ENCODE peak calls at places on chromosomes 3 and 15, in four cellular contexts. One of them, this sample, is unnamed.

GRCh38 chr3:134650431-134651346 is at the start of gene KY:
- DNase-seq in HL-60: peak; percentile 24
- DNase-seq in GM12878: no peak
- DNase-seq in K562: no peak
- DNase-seq in this sample: peak; percentile 32

GRCh38 chr15:47194718-47195117 is 522.6 kb upstream of the SEMA6D start:
- DNase-seq in HL-60: no peak
- DNase-seq in GM12878: no peak
- DNase-seq in K562: no peak
- DNase-seq in this sample: no peak

GRCh38 chr3:49017646-49017977 is 768 bp downstream of the DALRD3 start:
- DNase-seq in HL-60: peak; percentile 69
- DNase-seq in GM12878: no peak
- DNase-seq in K562: peak; percentile 38
- DNase-seq in this sample: no peak

GRCh38 chr3:79490165-79491028 is 277.4 kb downstream of the ROBO1 start:
- DNase-seq in HL-60: no peak
- DNase-seq in GM12878: no peak
- DNase-seq in K562: no peak
- DNase-seq in this sample: no peak

GRCh38 chr3:62665627-62666433 is 209.4 kb downstream of the CADPS start:
- DNase-seq in HL-60: no peak
- DNase-seq in GM12878: peak; percentile 2
- DNase-seq in K562: peak; percentile 36
- DNase-seq in this sample: no peak

GRCh38 chr15:67941643-67942315 is 101.9 kb upstream of the RNU6-1 start:
- DNase-seq in HL-60: no peak
- DNase-seq in GM12878: no peak
- DNase-seq in K562: peak; percentile 17
- DNase-seq in this sample: no peak

GRCh38 chr3:159928071-159928491 is 60.6 kb upstream of the IL12A start:
- DNase-seq in HL-60: no peak
- DNase-seq in GM12878: no peak
- DNase-seq in K562: no peak
- DNase-seq in this sample: no peak

GRCh38 chr3:127770671-127771370 is 51.5 kb downstream of the MGLL start:
- DNase-seq in HL-60: peak; percentile 60
- DNase-seq in GM12878: no peak
- DNase-seq in K562: no peak
- DNase-seq in this sample: no peak

GRCh38 chr3:40432793-40433192 is 24.3 kb upstream of the RPL14 start:
- DNase-seq in HL-60: no peak
- DNase-seq in GM12878: no peak
- DNase-seq in K562: peak; percentile 37
- DNase-seq in this sample: no peak

GRCh38 chr15:40441736-40442531 is 1.2 kb downstream of the BAHD1 start:
- DNase-seq in HL-60: no peak
- DNase-seq in GM12878: no peak
- DNase-seq in K562: peak; percentile 67
- DNase-seq in this sample: no peak

GRCh38 chr15:25508369-25509002 is 69.7 kb upstream of the UBE3A start:
- DNase-seq in HL-60: peak; percentile 3
- DNase-seq in GM12878: no peak
- DNase-seq in K562: peak; percentile 55
- DNase-seq in this sample: no peak

GRCh38 chr15:26841941-26842340 is 24.9 kb upstream of the GABRA5 start:
- DNase-seq in HL-60: no peak
- DNase-seq in GM12878: no peak
- DNase-seq in K562: no peak
- DNase-seq in this sample: no peak

GRCh38 chr3:178845446-178846118 is 226.0 kb downstream of the ZMAT3 start:
- DNase-seq in HL-60: no peak
- DNase-seq in GM12878: no peak
- DNase-seq in K562: no peak
- DNase-seq in this sample: no peak

GRCh38 chr15:73797366-73798158 is 44.4 kb upstream of the INSYN1 start:
- DNase-seq in HL-60: no peak
- DNase-seq in GM12878: no peak
- DNase-seq in K562: no peak
- DNase-seq in this sample: no peak

GRCh38 chr3:192079098-192079497 is 618.1 kb downstream of the PYDC2 start:
- DNase-seq in HL-60: no peak
- DNase-seq in GM12878: no peak
- DNase-seq in K562: no peak
- DNase-seq in this sample: no peak

GRCh38 chr3:46958469-46959168 is 17.9 kb downstream of the CCDC12 start:
- DNase-seq in HL-60: no peak
- DNase-seq in GM12878: no peak
- DNase-seq in K562: no peak
- DNase-seq in this sample: no peak

GRCh38 chr3:5026046-5026362 is 46.8 kb downstream of the BHLHE40 start:
- DNase-seq in HL-60: no peak
- DNase-seq in GM12878: no peak
- DNase-seq in K562: no peak
- DNase-seq in this sample: no peak

GRCh38 chr3:9870978-9871377 is 9.1 kb downstream of the CIDEC start:
- DNase-seq in HL-60: no peak
- DNase-seq in GM12878: no peak
- DNase-seq in K562: no peak
- DNase-seq in this sample: no peak

GRCh38 chr3:170868577-170869239 is 1.3 kb downstream of the RPL22L1 start:
- DNase-seq in HL-60: no peak
- DNase-seq in GM12878: no peak
- DNase-seq in K562: no peak
- DNase-seq in this sample: no peak

GRCh38 chr15:79682285-79682684 is 214.5 kb downstream of the MTHFS start:
- DNase-seq in HL-60: no peak
- DNase-seq in GM12878: no peak
- DNase-seq in K562: no peak
- DNase-seq in this sample: no peak

GRCh38 chr3:138195491-138195890 is 8.4 kb downstream of the ARMC8 start:
- DNase-seq in HL-60: no peak
- DNase-seq in GM12878: no peak
- DNase-seq in K562: no peak
- DNase-seq in this sample: no peak

GRCh38 chr15:90031231-90031791 is 30.2 kb downstream of the ZNF710 start:
- DNase-seq in HL-60: no peak
- DNase-seq in GM12878: peak; percentile 95
- DNase-seq in K562: no peak
- DNase-seq in this sample: peak; percentile 54

GRCh38 chr3:179949428-179949827 is 87.3 kb downstream of the PEX5L start:
- DNase-seq in HL-60: no peak
- DNase-seq in GM12878: no peak
- DNase-seq in K562: no peak
- DNase-seq in this sample: no peak

GRCh38 chr3:196631655-196632032 is 7.8 kb upstream of the NRROS start:
- DNase-seq in HL-60: no peak
- DNase-seq in GM12878: no peak
- DNase-seq in K562: peak; percentile 46
- DNase-seq in this sample: no peak

GRCh38 chr15:69926011-69926410 is 171.7 kb downstream of the TLE3 start:
- DNase-seq in HL-60: no peak
- DNase-seq in GM12878: no peak
- DNase-seq in K562: no peak
- DNase-seq in this sample: no peak

GRCh38 chr3:169771651-169772529 is 1.3 kb upstream of the MYNN start:
- DNase-seq in HL-60: peak; percentile 56
- DNase-seq in GM12878: peak; percentile 90
- DNase-seq in K562: peak; percentile 36
- DNase-seq in this sample: no peak

GRCh38 chr15:77457619-77458265 is 37.1 kb downstream of the HMG20A start:
- DNase-seq in HL-60: no peak
- DNase-seq in GM12878: no peak
- DNase-seq in K562: no peak
- DNase-seq in this sample: no peak

GRCh38 chr3:197404754-197405153 is 106.3 kb upstream of the DLG1 start:
- DNase-seq in HL-60: no peak
- DNase-seq in GM12878: no peak
- DNase-seq in K562: no peak
- DNase-seq in this sample: no peak

GRCh38 chr3:120450914-120451669 is at the start of gene FSTL1:
- DNase-seq in HL-60: no peak
- DNase-seq in GM12878: no peak
- DNase-seq in K562: no peak
- DNase-seq in this sample: no peak

GRCh38 chr15:88465633-88466219 is 1.5 kb downstream of the MRPL46 start:
- DNase-seq in HL-60: peak; percentile 57
- DNase-seq in GM12878: no peak
- DNase-seq in K562: peak; percentile 27
- DNase-seq in this sample: no peak

GRCh38 chr15:36814708-36815107 is 235.3 kb downstream of the CDIN1 start:
- DNase-seq in HL-60: no peak
- DNase-seq in GM12878: no peak
- DNase-seq in K562: no peak
- DNase-seq in this sample: no peak

GRCh38 chr15:66067687-66068086 is 185.9 kb downstream of the MEGF11 start:
- DNase-seq in HL-60: no peak
- DNase-seq in GM12878: no peak
- DNase-seq in K562: no peak
- DNase-seq in this sample: no peak

GRCh38 chr3:186520957-186521842 is 23.0 kb downstream of the CRYGS start:
- DNase-seq in HL-60: no peak
- DNase-seq in GM12878: peak; percentile 80
- DNase-seq in K562: no peak
- DNase-seq in this sample: no peak

GRCh38 chr3:127212231-127212630 is 19.3 kb downstream of the PRR23E start:
- DNase-seq in HL-60: no peak
- DNase-seq in GM12878: no peak
- DNase-seq in K562: no peak
- DNase-seq in this sample: no peak

GRCh38 chr15:38620851-38621594 is 56.4 kb upstream of the RASGRP1 start:
- DNase-seq in HL-60: no peak
- DNase-seq in GM12878: no peak
- DNase-seq in K562: no peak
- DNase-seq in this sample: no peak

GRCh38 chr3:70818145-70818544 is 505.7 kb upstream of the MDFIC2 start:
- DNase-seq in HL-60: no peak
- DNase-seq in GM12878: no peak
- DNase-seq in K562: no peak
- DNase-seq in this sample: no peak

GRCh38 chr15:65060641-65061397 is 7.0 kb downstream of the RASL12 start:
- DNase-seq in HL-60: no peak
- DNase-seq in GM12878: no peak
- DNase-seq in K562: no peak
- DNase-seq in this sample: no peak

GRCh38 chr3:51190199-51190598 is 194.9 kb upstream of the MANF start:
- DNase-seq in HL-60: no peak
- DNase-seq in GM12878: no peak
- DNase-seq in K562: no peak
- DNase-seq in this sample: no peak

GRCh38 chr3:51190827-51191226 is 194.3 kb upstream of the MANF start:
- DNase-seq in HL-60: no peak
- DNase-seq in GM12878: no peak
- DNase-seq in K562: no peak
- DNase-seq in this sample: no peak

GRCh38 chr3:51191768-51192167 is 193.3 kb upstream of the MANF start:
- DNase-seq in HL-60: no peak
- DNase-seq in GM12878: no peak
- DNase-seq in K562: no peak
- DNase-seq in this sample: no peak
- TF ChIP-seq SPI1 in HL-60: no peak
- TF ChIP-seq SPI1 in GM12878: no peak
- TF ChIP-seq SPI1 in K562: no peak
- TF ChIP-seq SPI1 in this sample: no peak

GRCh38 chr15:75149911-75150709 is 51.6 kb upstream of the C15orf39 start:
- DNase-seq in HL-60: no peak
- DNase-seq in GM12878: no peak
- DNase-seq in K562: no peak
- DNase-seq in this sample: no peak
- TF ChIP-seq SPI1 in HL-60: no peak
- TF ChIP-seq SPI1 in GM12878: no peak
- TF ChIP-seq SPI1 in K562: no peak
- TF ChIP-seq SPI1 in this sample: no peak

DNA sequence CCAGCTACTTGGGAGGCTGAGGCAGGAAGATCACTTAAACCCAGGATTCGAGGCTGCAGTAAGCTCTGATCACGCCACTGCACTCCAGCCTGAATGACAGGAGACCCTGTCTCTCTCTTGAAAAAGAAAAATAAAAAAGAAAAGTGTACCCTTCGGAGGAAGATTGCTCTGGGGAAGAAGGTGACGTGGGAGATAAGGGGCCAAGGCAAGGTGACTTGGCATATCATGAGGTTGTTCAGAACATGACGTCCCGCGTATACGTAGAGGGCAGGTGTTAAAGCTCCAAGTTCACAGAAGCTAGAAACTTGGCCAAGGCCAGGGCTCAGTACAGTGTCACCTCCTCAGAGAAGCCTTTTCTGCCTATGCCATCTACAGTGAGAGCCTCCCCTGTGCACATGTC is 6.7 kb upstream of the ACAD9 start:
- DNase-seq in HL-60: no peak
- DNase-seq in GM12878: no peak
- DNase-seq in K562: no peak
- DNase-seq in this sample: no peak
- TF ChIP-seq SPI1 in HL-60: no peak
- TF ChIP-seq SPI1 in GM12878: no peak
- TF ChIP-seq SPI1 in K562: no peak
- TF ChIP-seq SPI1 in this sample: no peak

DNA sequence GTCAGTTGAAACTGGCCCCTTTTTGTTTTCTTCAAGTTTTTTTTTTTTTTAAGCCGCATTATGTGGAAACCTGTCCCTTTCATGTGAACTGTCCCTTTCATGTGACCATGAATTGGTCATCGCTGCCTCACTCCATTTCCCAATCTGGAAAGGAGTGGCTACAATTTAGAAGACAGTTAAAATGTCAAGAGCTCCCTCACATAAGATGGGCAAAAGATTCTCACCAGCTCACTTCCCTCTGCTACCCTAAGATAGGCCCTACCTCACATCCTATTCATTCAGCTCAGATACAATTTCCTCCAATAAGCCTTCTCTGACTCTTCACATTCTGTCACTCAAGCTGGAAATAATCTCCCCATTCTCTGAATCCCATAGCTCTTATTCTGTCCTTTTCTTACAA is 111.3 kb upstream of the BCL6 start:
- DNase-seq in HL-60: no peak
- DNase-seq in GM12878: no peak
- DNase-seq in K562: no peak
- DNase-seq in this sample: no peak
- TF ChIP-seq SPI1 in HL-60: no peak
- TF ChIP-seq SPI1 in GM12878: no peak
- TF ChIP-seq SPI1 in K562: no peak
- TF ChIP-seq SPI1 in this sample: no peak

GRCh38 chr3:60351481-60351880 is 899.8 kb downstream of the FHIT start:
- DNase-seq in HL-60: no peak
- DNase-seq in GM12878: no peak
- DNase-seq in K562: no peak
- DNase-seq in this sample: no peak

GRCh38 chr3:60355825-60356224 is 895.4 kb downstream of the FHIT start:
- DNase-seq in HL-60: no peak
- DNase-seq in GM12878: no peak
- DNase-seq in K562: no peak
- DNase-seq in this sample: no peak
- TF ChIP-seq SPI1 in HL-60: no peak
- TF ChIP-seq SPI1 in GM12878: no peak
- TF ChIP-seq SPI1 in K562: no peak
- TF ChIP-seq SPI1 in this sample: no peak

GRCh38 chr3:81782585-81782984 is 21.1 kb upstream of the GBE1 start:
- DNase-seq in HL-60: no peak
- DNase-seq in GM12878: no peak
- DNase-seq in K562: no peak
- DNase-seq in this sample: no peak
- TF ChIP-seq SPI1 in HL-60: peak; percentile 65
- TF ChIP-seq SPI1 in GM12878: peak; percentile 64
- TF ChIP-seq SPI1 in K562: no peak
- TF ChIP-seq SPI1 in this sample: peak; percentile 68

GRCh38 chr15:71116366-71116765 is 1.1 kb downstream of the THSD4 start:
- DNase-seq in HL-60: no peak
- DNase-seq in GM12878: no peak
- DNase-seq in K562: no peak
- DNase-seq in this sample: no peak
- TF ChIP-seq SPI1 in HL-60: no peak
- TF ChIP-seq SPI1 in GM12878: no peak
- TF ChIP-seq SPI1 in K562: no peak
- TF ChIP-seq SPI1 in this sample: no peak

This sample was measured in GM12891.